ENCODE peak calls at places on chromosome 9, in five cellular contexts. Q, U, B, P and K are unnamed samples. For H3F3A, the result is how much of the 10 kb centered on the place peaks cover.

GRCh38 chr9:83451308-83451707 is 86.9 kb downstream of the FRMD3 start:
- DNase-seq in Q (no peak), U (peak), B (peak), P (no peak), K (no peak)

GRCh38 chr9:114551750-114552685 is 35.6 kb upstream of the ATP6V1G1 start:
- DNase-seq in Q (no peak), U (peak), B (peak), P (no peak), K (no peak)

GRCh38 chr9:27126682-27127081 is 17.7 kb downstream of the TEK start:
- DNase-seq in Q (no peak), U (no peak), B (no peak), P (no peak), K (no peak)

GRCh38 chr9:70066874-70067273 is 23.2 kb downstream of the MAMDC2 start:
- DNase-seq in Q (no peak), U (no peak), B (no peak), P (no peak), K (no peak)

GRCh38 chr9:137278913-137279711 is 1.6 kb downstream of the TOR4A start:
- DNase-seq in Q (no peak), U (no peak), B (peak), P (no peak), K (no peak)

GRCh38 chr9:80074439-80074838 is 502.7 kb downstream of the TLE4 start:
- DNase-seq in Q (no peak), U (no peak), B (no peak), P (no peak), K (no peak)

GRCh38 chr9:115200711-115201505 is 83.0 kb upstream of the TNC start:
- DNase-seq in Q (no peak), U (no peak), B (no peak), P (no peak), K (no peak)

GRCh38 chr9:34381323-34381722 is 4.6 kb upstream of the MYORG start:
- DNase-seq in Q (peak), U (no peak), B (no peak), P (peak), K (no peak)

GRCh38 chr9:117063721-117064471 is 351.0 kb downstream of the ASTN2 start:
- DNase-seq in Q (no peak), U (no peak), B (no peak), P (no peak), K (no peak)

GRCh38 chr9:90307177-90307833 is 335.3 kb downstream of the DIRAS2 start:
- DNase-seq in Q (no peak), U (no peak), B (peak), P (peak), K (no peak)

GRCh38 chr9:124880501-124880900 is 18.6 kb downstream of the ARPC5L start:
- DNase-seq in Q (peak), U (no peak), B (no peak), P (no peak), K (no peak)

GRCh38 chr9:121376214-121376830 is 6.3 kb upstream of the STOM start:
- DNase-seq in Q (no peak), U (peak), B (peak), P (no peak), K (no peak)

GRCh38 chr9:85484235-85484634 is 257.5 kb downstream of the AGTPBP1 start:
- DNase-seq in Q (no peak), U (no peak), B (no peak), P (no peak), K (no peak)

GRCh38 chr9:20621553-20622329 is 558 bp downstream of the MLLT3 start:
- DNase-seq in Q (peak), U (peak), B (peak), P (peak), K (peak)

GRCh38 chr9:2178034-2178734 is 163.0 kb downstream of the SMARCA2 start:
- DNase-seq in Q (no peak), U (no peak), B (no peak), P (no peak), K (no peak)

GRCh38 chr9:34957492-34958410 is at the start of gene PHF24:
- DNase-seq in Q (peak), U (no peak), B (peak), P (peak), K (peak)

GRCh38 chr9:9752722-9753121 is 860.1 kb downstream of the PTPRD start:
- DNase-seq in Q (no peak), U (no peak), B (no peak), P (no peak), K (no peak)

GRCh38 chr9:103301051-103301450 is 305.9 kb downstream of the CYLC2 start:
- DNase-seq in Q (peak), U (no peak), B (no peak), P (no peak), K (no peak)

GRCh38 chr9:13149454-13149853 is 130.0 kb downstream of the MPDZ start:
- DNase-seq in Q (no peak), U (no peak), B (no peak), P (no peak), K (no peak)

GRCh38 chr9:19689324-19690087 is 99.3 kb downstream of the SLC24A2 start:
- DNase-seq in Q (no peak), U (no peak), B (no peak), P (no peak), K (no peak)

GRCh38 chr9:74309654-74310053 is 187.5 kb upstream of the RORB start:
- DNase-seq in Q (peak), U (no peak), B (no peak), P (peak), K (no peak)

GRCh38 chr9:135422340-135422944 is 57.1 kb upstream of the PPP1R26 start:
- DNase-seq in Q (no peak), U (no peak), B (no peak), P (no peak), K (no peak)

GRCh38 chr9:131447148-131447547 is 53.3 kb downstream of the PRRC2B start:
- DNase-seq in Q (no peak), U (no peak), B (no peak), P (no peak), K (no peak)
- H3F3A ChIP-seq in Q (under half), U (under half), B (under half), P (half or more), K (under half)

GRCh38 chr9:15966471-15966870 is 413.6 kb downstream of the CCDC171 start:
- DNase-seq in Q (no peak), U (no peak), B (no peak), P (no peak), K (no peak)

GRCh38 chr9:15972760-15973159 is 419.9 kb downstream of the CCDC171 start:
- DNase-seq in Q (no peak), U (no peak), B (no peak), P (no peak), K (no peak)

GRCh38 chr9:15965246-15965745 is 412.5 kb downstream of the CCDC171 start:
- DNase-seq in Q (no peak), U (no peak), B (no peak), P (no peak), K (no peak)

GRCh38 chr9:15961217-15961616 is 408.4 kb downstream of the CCDC171 start:
- DNase-seq in Q (no peak), U (no peak), B (no peak), P (no peak), K (no peak)

GRCh38 chr9:15967068-15967467 is 414.2 kb downstream of the CCDC171 start:
- DNase-seq in Q (no peak), U (no peak), B (no peak), P (no peak), K (no peak)
- TF ChIP-seq CTCF in Q (peak), U (no peak), B (no peak), P (no peak), K (no peak)

GRCh38 chr9:111966851-111967250 is 70.2 kb downstream of the UGCG start:
- DNase-seq in Q (no peak), U (no peak), B (no peak), P (no peak), K (no peak)

GRCh38 chr9:111970827-111971226 is 74.2 kb downstream of the UGCG start:
- DNase-seq in Q (no peak), U (no peak), B (no peak), P (no peak), K (no peak)

GRCh38 chr9:111967621-111968020 is 71.0 kb downstream of the UGCG start:
- DNase-seq in Q (no peak), U (no peak), B (no peak), P (no peak), K (no peak)

GRCh38 chr9:111969622-111970021 is 73.0 kb downstream of the UGCG start:
- DNase-seq in Q (no peak), U (no peak), B (no peak), P (peak), K (no peak)

GRCh38 chr9:111969061-111969460 is 72.4 kb downstream of the UGCG start:
- DNase-seq in Q (no peak), U (no peak), B (no peak), P (no peak), K (no peak)
- TF ChIP-seq EZH2phosphoT487 in Q (no peak), U (no peak), B (no peak), P (no peak), K (no peak)

DNA sequence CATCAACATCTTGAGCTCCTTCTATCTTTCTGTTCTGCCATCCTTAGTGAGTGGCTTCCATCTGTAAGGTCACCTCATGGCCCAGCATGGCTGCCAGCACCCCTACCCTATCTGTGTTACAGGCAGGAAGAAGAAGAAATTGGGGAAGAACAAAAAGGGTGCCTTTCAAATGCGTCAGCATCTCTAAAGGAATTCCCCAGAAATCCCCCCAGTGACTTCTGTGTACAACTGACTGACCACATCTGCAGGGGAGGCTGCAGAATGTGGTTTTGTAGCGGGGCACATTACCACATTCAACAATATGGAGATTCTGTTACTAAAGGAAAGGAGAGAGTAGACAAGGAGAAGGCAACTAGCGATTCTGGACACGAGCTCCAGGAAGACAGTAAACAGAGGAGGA is 40.1 kb downstream of the ALG2 start:
- DNase-seq in Q (no peak), U (no peak), B (no peak), P (no peak), K (peak)
- H3F3A ChIP-seq in Q (under half), U (under half), B (under half), P (under half), K (under half)

DNA sequence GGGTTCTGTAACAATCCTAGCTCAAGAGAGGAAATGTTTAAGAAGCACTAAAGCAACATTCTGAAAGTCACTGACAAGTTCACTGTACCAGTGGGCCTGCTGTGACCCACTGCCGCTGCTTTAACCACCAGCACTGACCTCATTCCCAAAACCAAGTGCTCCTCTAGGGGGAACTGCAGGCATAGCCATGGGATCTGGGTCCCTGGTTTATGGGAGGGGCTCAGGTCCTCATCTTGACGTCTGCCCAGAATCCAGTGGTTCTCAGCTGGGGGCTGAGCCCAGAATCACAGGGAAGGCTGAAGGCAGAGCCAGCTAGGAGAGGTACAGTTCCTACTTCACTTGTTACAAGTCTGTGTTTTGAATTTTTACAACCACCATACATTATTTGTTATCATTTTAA is 36.1 kb upstream of the SLC2A8 start:
- DNase-seq in Q (peak), U (peak), B (peak), P (peak), K (no peak)
- TF ChIP-seq CTCF in Q (peak), U (peak), B (peak), P (peak), K (no peak)

GRCh38 chr9:104927216-104927911 is 591 bp downstream of the ABCA1 start:
- DNase-seq in Q (peak), U (peak), B (peak), P (peak), K (peak)
- TF ChIP-seq EZH2phosphoT487 in Q (no peak), U (no peak), B (no peak), P (no peak), K (no peak)

GRCh38 chr9:133349965-133350624 is 2.1 kb downstream of the RPL7A start:
- DNase-seq in Q (no peak), U (no peak), B (no peak), P (no peak), K (no peak)
- H3F3A ChIP-seq in Q (half or more), U (under half), B (under half), P (half or more), K (half or more)

GRCh38 chr9:6086006-6086655 is 70.7 kb upstream of the RANBP6 start:
- DNase-seq in Q (no peak), U (no peak), B (no peak), P (no peak), K (no peak)

GRCh38 chr9:6076856-6077255 is 61.4 kb upstream of the RANBP6 start:
- DNase-seq in Q (no peak), U (no peak), B (no peak), P (no peak), K (no peak)

GRCh38 chr9:6079386-6079785 is 64.0 kb upstream of the RANBP6 start:
- DNase-seq in Q (no peak), U (no peak), B (no peak), P (no peak), K (no peak)

GRCh38 chr9:6078382-6079105 is 63.1 kb upstream of the RANBP6 start:
- DNase-seq in Q (peak), U (no peak), B (no peak), P (no peak), K (no peak)

GRCh38 chr9:6080154-6080716 is 64.8 kb upstream of the RANBP6 start:
- DNase-seq in Q (peak), U (peak), B (peak), P (peak), K (peak)
- TF ChIP-seq CTCF in Q (no peak), U (no peak), B (no peak), P (no peak), K (no peak)

GRCh38 chr9:128886211-128886826 is 4.4 kb downstream of the LRRC8A start:
- DNase-seq in Q (no peak), U (no peak), B (no peak), P (no peak), K (no peak)

GRCh38 chr9:128885376-128885775 is 3.4 kb downstream of the LRRC8A start:
- DNase-seq in Q (no peak), U (no peak), B (no peak), P (no peak), K (no peak)

GRCh38 chr9:128885798-128886197 is 3.9 kb downstream of the LRRC8A start:
- DNase-seq in Q (no peak), U (no peak), B (no peak), P (no peak), K (no peak)

GRCh38 chr9:128887049-128887448 is 5.1 kb downstream of the LRRC8A start:
- DNase-seq in Q (no peak), U (no peak), B (no peak), P (no peak), K (no peak)

DNA sequence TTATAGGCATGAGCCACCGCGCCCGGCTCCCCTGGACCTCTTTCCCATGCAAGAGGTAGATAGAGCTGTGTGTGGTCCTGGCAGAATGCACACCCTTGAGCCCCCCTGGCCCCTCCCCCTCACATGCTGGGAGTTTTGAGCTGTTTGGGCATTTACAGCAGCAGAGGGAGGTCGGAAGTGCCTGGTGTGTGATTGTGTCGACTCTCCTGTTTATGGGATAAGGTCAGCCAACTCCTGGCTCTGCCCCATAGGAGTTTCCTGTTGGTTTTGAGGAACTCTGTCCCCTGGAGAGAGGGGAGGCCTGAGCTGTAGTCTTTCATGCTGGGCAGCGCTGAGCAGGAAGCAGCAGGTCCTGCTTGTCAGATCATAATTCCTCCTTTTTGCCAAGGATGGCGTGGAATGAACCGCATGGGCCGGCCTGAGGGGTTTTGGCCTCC is 6.0 kb downstream of the LRRC8A start:
- DNase-seq in Q (peak), U (no peak), B (no peak), P (peak), K (no peak)
- TF ChIP-seq EZH2phosphoT487 in Q (no peak), U (no peak), B (no peak), P (no peak), K (no peak)